ENCODE peak calls at places on chromosomes 4 and X, in eight cellular contexts. E is omental fat pad, L is uterus, M is heart right ventricle, P is neural crest cell, A is foreskin keratinocyte, S is AG09319, O is WERI-Rb-1. K is an unnamed sample.

GRCh38 chr4:110119347-110119746 is 79.1 kb downstream of the ELOVL6 start:
- DNase-seq in E (no peak), L (no peak), M (no peak), P (no peak), A (peak), S (no peak), O (no peak), K (no peak)

GRCh38 chr4:183422962-183423653 is 21.3 kb upstream of the CDKN2AIP start:
- DNase-seq in E (no peak), L (no peak), M (no peak), P (no peak), A (peak), S (no peak), O (no peak), K (no peak)

GRCh38 chr4:165953181-165953580 is 80.1 kb downstream of the TLL1 start:
- DNase-seq in E (no peak), L (no peak), M (no peak), P (no peak), A (no peak), S (no peak), O (no peak), K (no peak)

GRCh38 chr4:41184009-41184408 is 30.3 kb downstream of the APBB2 start:
- DNase-seq in E (no peak), L (no peak), M (no peak), P (no peak), A (no peak), S (no peak), O (no peak), K (no peak)

GRCh38 chr4:80045831-80046230 is 27.2 kb downstream of the ANTXR2 start:
- DNase-seq in E (no peak), L (no peak), M (no peak), P (no peak), A (no peak), S (peak), O (no peak), K (peak)

GRCh38 chrX:149950681-149951080 is 12.4 kb upstream of the EOLA2 start:
- DNase-seq in E (no peak), L (no peak), M (no peak), P (peak), A (no peak), S (peak), O (peak), K (peak)

GRCh38 chr4:142660728-142661127 is 185.4 kb downstream of the INPP4B start:
- DNase-seq in E (no peak), L (no peak), M (no peak), P (no peak), A (no peak), S (no peak), O (peak), K (no peak)

GRCh38 chrX:49995795-49996455 is 73.5 kb downstream of the CLCN5 start:
- DNase-seq in E (no peak), L (no peak), M (no peak), P (no peak), A (no peak), S (no peak), O (no peak), K (no peak)

GRCh38 chrX:4091046-4091760 is 377.8 kb upstream of the PRKX start:
- DNase-seq in E (no peak), L (no peak), M (no peak), P (no peak), A (no peak), S (no peak), O (no peak), K (no peak)

GRCh38 chr4:53119685-53120084 is 246.2 kb downstream of the SCFD2 start:
- DNase-seq in E (no peak), L (peak), M (no peak), P (no peak), A (peak), S (no peak), O (no peak), K (peak)

GRCh38 chr4:173182403-173182802 is 13.8 kb downstream of the GALNT7 start:
- DNase-seq in E (peak), L (no peak), M (no peak), P (no peak), A (peak), S (no peak), O (no peak), K (no peak)

GRCh38 chr4:124167602-124168001 is 544.9 kb downstream of the ANKRD50 start:
- DNase-seq in E (no peak), L (no peak), M (no peak), P (no peak), A (no peak), S (no peak), O (no peak), K (peak)

GRCh38 chr4:24244663-24245519 is 339.5 kb downstream of the DHX15 start:
- DNase-seq in E (no peak), L (no peak), M (peak), P (no peak), A (no peak), S (no peak), O (no peak), K (no peak)

GRCh38 chrX:104343408-104344129 is 88.8 kb upstream of the ESX1 start:
- DNase-seq in E (no peak), L (peak), M (no peak), P (peak), A (no peak), S (peak), O (peak), K (no peak)

GRCh38 chrX:7254144-7254543 is 106.2 kb upstream of the PUDP start:
- DNase-seq in E (no peak), L (no peak), M (no peak), P (no peak), A (no peak), S (no peak), O (no peak), K (no peak)

GRCh38 chrX:139203681-139204575 is 326.6 kb upstream of the F9 start:
- DNase-seq in E (no peak), L (no peak), M (peak), P (peak), A (no peak), S (no peak), O (no peak), K (no peak)

GRCh38 chrX:70046978-70047377 is 2.8 kb downstream of the AWAT2 start:
- DNase-seq in E (no peak), L (no peak), M (no peak), P (no peak), A (no peak), S (peak), O (no peak), K (no peak)

GRCh38 chr4:112002301-112002700 is 143.0 kb upstream of the FAM241A start:
- DNase-seq in E (no peak), L (no peak), M (no peak), P (no peak), A (peak), S (no peak), O (no peak), K (peak)

GRCh38 chr4:993111-994029 is at the start of gene SLC26A1:
- DNase-seq in E (no peak), L (no peak), M (no peak), P (no peak), A (no peak), S (no peak), O (peak), K (no peak)

GRCh38 chr4:47855350-47855749 is 17.5 kb upstream of the CORIN start:
- DNase-seq in E (no peak), L (peak), M (no peak), P (no peak), A (no peak), S (peak), O (no peak), K (no peak)

GRCh38 chrX:49912086-49912485 is 10.3 kb upstream of the CLCN5 start:
- DNase-seq in E (no peak), L (no peak), M (no peak), P (no peak), A (no peak), S (no peak), O (no peak), K (no peak)

GRCh38 chr4:142282870-142283431 is 563.1 kb downstream of the INPP4B start:
- DNase-seq in E (no peak), L (no peak), M (no peak), P (peak), A (no peak), S (no peak), O (no peak), K (no peak)

GRCh38 chr4:10347815-10348214 is 109.4 kb downstream of the ZNF518B start:
- DNase-seq in E (no peak), L (no peak), M (no peak), P (no peak), A (no peak), S (no peak), O (no peak), K (no peak)
- TF ChIP-seq CTCF in E (no peak), L (no peak), M (no peak), P (no peak), A (no peak), S (no peak), O (no peak), K (no peak)

DNA sequence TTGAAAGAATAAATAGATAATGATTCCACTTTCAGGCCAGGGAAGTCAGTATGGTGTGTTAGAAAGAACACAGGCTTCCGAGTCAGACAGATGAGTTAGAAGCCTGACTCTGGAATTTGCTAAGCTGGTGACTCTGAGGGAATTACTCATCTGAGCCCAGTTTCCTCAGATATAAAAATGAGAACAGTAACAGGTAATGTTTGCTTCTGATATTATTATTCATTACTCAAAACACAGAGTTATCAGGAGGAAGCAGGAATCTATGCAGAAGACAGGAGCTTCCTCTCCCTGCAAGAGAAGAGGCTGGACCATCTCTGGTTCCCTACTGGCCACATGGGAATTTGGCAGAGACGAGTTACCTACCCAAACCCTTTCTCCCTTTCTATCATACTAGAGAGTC is 163.1 kb downstream of the EVC2 start:
- DNase-seq in E (no peak), L (no peak), M (no peak), P (no peak), A (peak), S (no peak), O (no peak), K (no peak)
- TF ChIP-seq CTCF in E (no peak), L (no peak), M (no peak), P (no peak), A (no peak), S (no peak), O (no peak), K (no peak)

DNA sequence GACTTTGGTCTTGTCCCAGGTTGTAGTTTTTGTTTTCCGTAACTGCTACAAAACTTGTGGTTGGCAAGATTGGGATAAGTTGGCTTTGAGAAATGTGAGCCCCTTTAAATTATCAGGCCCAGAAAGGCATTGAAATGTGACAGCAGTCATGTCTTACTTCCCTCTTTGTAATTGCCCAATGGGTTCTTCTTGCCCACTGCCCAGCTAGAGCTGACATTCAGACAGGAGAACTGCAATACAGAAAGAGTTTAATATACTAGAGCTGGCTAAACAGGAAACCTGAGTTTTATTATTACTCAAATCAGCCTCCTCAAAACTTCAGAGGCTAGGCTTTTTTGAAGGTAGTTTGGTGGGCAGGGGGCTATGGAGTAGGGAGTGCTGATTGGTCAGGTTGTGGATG is 288.3 kb downstream of the ZNF674 start:
- DNase-seq in E (no peak), L (no peak), M (no peak), P (no peak), A (no peak), S (no peak), O (no peak), K (no peak)
- TF ChIP-seq CTCF in E (no peak), L (no peak), M (no peak), P (no peak), A (no peak), S (no peak), O (no peak), K (no peak)

GRCh38 chr4:138010639-138011038 is 231.5 kb downstream of the SLC7A11 start:
- DNase-seq in E (no peak), L (no peak), M (no peak), P (no peak), A (no peak), S (no peak), O (no peak), K (no peak)

GRCh38 chr4:138003248-138003647 is 238.9 kb downstream of the SLC7A11 start:
- DNase-seq in E (no peak), L (no peak), M (no peak), P (no peak), A (no peak), S (no peak), O (no peak), K (no peak)

GRCh38 chr4:138005486-138005885 is 236.7 kb downstream of the SLC7A11 start:
- DNase-seq in E (no peak), L (no peak), M (no peak), P (no peak), A (no peak), S (no peak), O (no peak), K (no peak)

DNA sequence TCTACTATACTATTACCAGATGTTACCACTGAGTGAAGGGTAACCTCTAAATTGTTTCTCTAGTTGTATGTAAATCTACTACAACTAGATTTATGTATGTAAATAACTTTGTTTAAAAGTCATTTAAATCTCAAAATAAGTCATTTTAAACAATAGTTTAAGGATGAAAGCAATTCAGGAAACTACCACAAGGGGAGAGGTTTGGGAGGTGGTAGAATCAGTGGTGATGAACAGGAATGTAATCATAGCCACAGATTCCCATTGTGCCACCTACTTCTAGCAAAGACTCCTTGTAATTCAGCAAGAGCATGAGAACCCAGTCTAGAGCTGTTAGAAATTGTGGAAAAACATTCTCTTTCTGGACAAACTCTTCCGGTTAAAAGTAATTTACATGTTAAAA is 234.6 kb downstream of the SLC7A11 start:
- DNase-seq in E (no peak), L (no peak), M (no peak), P (no peak), A (no peak), S (no peak), O (no peak), K (no peak)
- TF ChIP-seq CTCF in E (no peak), L (no peak), M (no peak), P (peak), A (peak), S (peak), O (peak), K (peak)

DNA sequence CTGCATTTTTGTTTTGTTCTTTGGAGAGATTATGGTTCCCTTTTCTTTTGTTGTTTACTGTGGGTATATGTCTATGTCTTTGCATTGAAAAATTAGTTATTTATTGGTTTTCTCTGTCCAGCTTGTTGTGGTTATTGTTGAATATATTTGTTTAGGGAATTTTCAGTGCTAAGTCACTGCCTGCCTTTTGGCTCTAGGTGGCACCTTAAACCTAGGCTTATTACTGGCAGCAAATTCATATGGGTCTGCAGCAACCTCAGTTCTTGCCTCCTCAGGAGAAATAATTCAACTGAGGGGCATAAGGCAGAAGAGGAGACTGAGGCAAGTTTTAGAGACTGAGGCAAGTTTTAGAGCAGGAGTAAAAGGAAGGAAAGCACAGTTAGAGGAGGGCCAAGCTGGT is 1157.3 kb upstream of the AGA start:
- DNase-seq in E (no peak), L (no peak), M (no peak), P (no peak), A (no peak), S (no peak), O (no peak), K (no peak)
- TF ChIP-seq CTCF in E (no peak), L (no peak), M (no peak), P (peak), A (no peak), S (no peak), O (peak), K (no peak)

GRCh38 chrX:15598031-15598430 is 2.7 kb downstream of the ACE2 start:
- DNase-seq in E (no peak), L (no peak), M (no peak), P (no peak), A (no peak), S (no peak), O (no peak), K (peak)

GRCh38 chrX:15600071-15600470 is 689 bp downstream of the ACE2 start:
- DNase-seq in E (no peak), L (no peak), M (no peak), P (no peak), A (no peak), S (no peak), O (no peak), K (no peak)

GRCh38 chrX:15594371-15594770 is 6.4 kb downstream of the ACE2 start:
- DNase-seq in E (no peak), L (no peak), M (no peak), P (no peak), A (no peak), S (no peak), O (no peak), K (no peak)
- TF ChIP-seq CTCF in E (no peak), L (no peak), M (no peak), P (no peak), A (peak), S (no peak), O (no peak), K (no peak)

GRCh38 chr4:107034982-107035710 is 967 bp downstream of the DKK2 start:
- DNase-seq in E (no peak), L (peak), M (no peak), P (peak), A (no peak), S (no peak), O (peak), K (peak)

GRCh38 chr4:107036602-107037151 is 564 bp upstream of the DKK2 start:
- DNase-seq in E (no peak), L (no peak), M (no peak), P (no peak), A (no peak), S (no peak), O (peak), K (no peak)

GRCh38 chr4:107035711-107036601 is at the start of gene DKK2:
- DNase-seq in E (no peak), L (no peak), M (no peak), P (peak), A (no peak), S (no peak), O (peak), K (peak)

GRCh38 chr4:107037188-107037587 is 1.1 kb upstream of the DKK2 start:
- DNase-seq in E (no peak), L (no peak), M (peak), P (peak), A (no peak), S (no peak), O (peak), K (peak)

GRCh38 chr4:107034091-107034698 is 1.9 kb downstream of the DKK2 start:
- DNase-seq in E (no peak), L (peak), M (no peak), P (peak), A (no peak), S (no peak), O (peak), K (peak)
- TF ChIP-seq CTCF in E (no peak), L (no peak), M (no peak), P (peak), A (peak), S (peak), O (peak), K (no peak)

GRCh38 chr4:10667651-10668341 is 16.8 kb downstream of the CLNK start:
- DNase-seq in E (no peak), L (no peak), M (no peak), P (no peak), A (no peak), S (no peak), O (no peak), K (no peak)
- TF ChIP-seq CTCF in E (no peak), L (no peak), M (no peak), P (no peak), A (no peak), S (no peak), O (no peak), K (no peak)

DNA sequence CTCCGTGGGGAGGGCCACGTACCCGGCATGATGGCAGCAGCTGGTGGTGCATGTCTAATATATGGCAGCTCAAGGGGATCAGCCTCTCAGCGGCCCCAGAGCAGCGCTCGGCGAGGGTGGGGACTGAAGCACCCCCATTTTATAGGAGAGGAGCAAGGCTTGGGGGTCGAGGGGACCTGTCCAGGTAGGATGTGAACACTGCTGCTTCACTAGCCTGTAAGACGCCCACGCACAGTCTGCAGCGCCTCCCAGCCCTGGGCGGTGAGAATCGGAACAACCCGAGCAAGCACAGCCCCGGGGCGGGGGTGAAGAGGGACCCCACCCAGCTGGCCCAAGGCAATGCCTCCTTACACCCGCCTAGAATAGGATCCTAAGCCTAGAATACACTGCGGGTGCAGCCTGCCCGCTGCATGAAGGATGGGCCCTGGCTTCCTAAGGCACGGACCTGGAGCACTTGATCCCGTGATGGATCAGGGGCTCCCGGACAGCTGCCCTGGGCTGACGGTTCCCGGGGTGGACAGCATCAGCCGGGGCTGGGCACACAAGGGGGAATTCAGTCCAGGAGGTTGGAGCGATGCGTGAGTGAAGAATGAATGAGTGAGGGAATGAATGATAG is 17.6 kb downstream of the ADRA2C start:
- DNase-seq in E (no peak), L (no peak), M (no peak), P (peak), A (no peak), S (no peak), O (peak), K (peak)
- TF ChIP-seq CTCF in E (no peak), L (peak), M (no peak), P (peak), A (no peak), S (peak), O (peak), K (peak)

GRCh38 chr4:32775049-32775448 is 2054.9 kb downstream of the PCDH7 start:
- DNase-seq in E (no peak), L (no peak), M (no peak), P (no peak), A (peak), S (no peak), O (peak), K (no peak)
- TF ChIP-seq CTCF in E (no peak), L (no peak), M (no peak), P (peak), A (peak), S (no peak), O (peak), K (no peak)

K was measured in osteoblast.